ENCODE peak calls at places on chromosome 10, in four cellular contexts. One of them, this sample, is unnamed.
A peak's percentile ranks its signal among the peaks of the same experiment; 100 is the strongest.

GRCh38 chr10:124943301-124944092 is 1.6 kb downstream of the ZRANB1 start:
- DNase-seq in A549: peak; percentile 13
- DNase-seq in stomach: no peak
- DNase-seq in transverse colon: no peak
- DNase-seq in this sample: no peak

GRCh38 chr10:68049289-68050078 is 25.6 kb downstream of the HERC4 start:
- DNase-seq in transverse colon: no peak
- DNase-seq in stomach: no peak
- DNase-seq in A549: no peak
- DNase-seq in this sample: no peak

GRCh38 chr10:77681839-77682238 is 44.2 kb upstream of the KCNMA1 start:
- DNase-seq in transverse colon: no peak
- DNase-seq in A549: no peak
- DNase-seq in stomach: no peak
- DNase-seq in this sample: no peak

GRCh38 chr10:45376364-45376801 is 2.4 kb downstream of the ALOX5 start:
- DNase-seq in transverse colon: no peak
- DNase-seq in stomach: no peak
- DNase-seq in A549: no peak
- DNase-seq in this sample: no peak

GRCh38 chr10:131514454-131514853 is 202.9 kb upstream of the TCERG1L start:
- DNase-seq in stomach: no peak
- DNase-seq in transverse colon: no peak
- DNase-seq in A549: no peak
- DNase-seq in this sample: no peak

GRCh38 chr10:80204801-80205477 is 398 bp downstream of the ANXA11 start:
- DNase-seq in A549: no peak
- DNase-seq in stomach: peak; percentile 48
- DNase-seq in transverse colon: peak; percentile 47
- DNase-seq in this sample: no peak

GRCh38 chr10:102450374-102451104 is 804 bp downstream of the C10orf95 start:
- DNase-seq in stomach: peak; percentile 90
- DNase-seq in A549: peak; percentile 79
- DNase-seq in transverse colon: peak; percentile 88
- DNase-seq in this sample: peak; percentile 38

GRCh38 chr10:63260860-63261251 is 127.7 kb downstream of the NRBF2 start:
- DNase-seq in A549: no peak
- DNase-seq in transverse colon: no peak
- DNase-seq in stomach: no peak
- DNase-seq in this sample: no peak

GRCh38 chr10:101356132-101356531 is 2.2 kb downstream of the BTRC start:
- DNase-seq in A549: no peak
- DNase-seq in transverse colon: no peak
- DNase-seq in stomach: no peak
- DNase-seq in this sample: no peak

GRCh38 chr10:68684413-68684812 is 36.6 kb upstream of the CCAR1 start:
- DNase-seq in stomach: no peak
- DNase-seq in A549: no peak
- DNase-seq in transverse colon: no peak
- DNase-seq in this sample: no peak

GRCh38 chr10:91495402-91495801 is 85.3 kb downstream of the HECTD2 start:
- DNase-seq in A549: no peak
- DNase-seq in transverse colon: no peak
- DNase-seq in stomach: no peak
- DNase-seq in this sample: no peak
- TF ChIP-seq EP300 in A549: no peak
- TF ChIP-seq EP300 in transverse colon: no peak
- TF ChIP-seq EP300 in stomach: no peak
- TF ChIP-seq EP300 in this sample: no peak

GRCh38 chr10:4848341-4849041 is 22.5 kb downstream of the AKR1E2 start:
- DNase-seq in stomach: no peak
- DNase-seq in A549: peak; percentile 25
- DNase-seq in transverse colon: no peak
- DNase-seq in this sample: no peak
- TF ChIP-seq EP300 in stomach: no peak
- TF ChIP-seq EP300 in A549: no peak
- TF ChIP-seq EP300 in transverse colon: no peak
- TF ChIP-seq EP300 in this sample: no peak

GRCh38 chr10:11326241-11326640 is 285.2 kb downstream of the USP6NL start:
- DNase-seq in transverse colon: no peak
- DNase-seq in A549: no peak
- DNase-seq in stomach: no peak
- DNase-seq in this sample: no peak

GRCh38 chr10:11324761-11325321 is 286.6 kb downstream of the USP6NL start:
- DNase-seq in transverse colon: no peak
- DNase-seq in stomach: no peak
- DNase-seq in A549: no peak
- DNase-seq in this sample: no peak

GRCh38 chr10:11325817-11326216 is 285.6 kb downstream of the USP6NL start:
- DNase-seq in A549: no peak
- DNase-seq in transverse colon: no peak
- DNase-seq in stomach: no peak
- DNase-seq in this sample: no peak

GRCh38 chr10:11328264-11329054 is 283.0 kb downstream of the USP6NL start:
- DNase-seq in stomach: no peak
- DNase-seq in transverse colon: no peak
- DNase-seq in A549: no peak
- DNase-seq in this sample: no peak

DNA sequence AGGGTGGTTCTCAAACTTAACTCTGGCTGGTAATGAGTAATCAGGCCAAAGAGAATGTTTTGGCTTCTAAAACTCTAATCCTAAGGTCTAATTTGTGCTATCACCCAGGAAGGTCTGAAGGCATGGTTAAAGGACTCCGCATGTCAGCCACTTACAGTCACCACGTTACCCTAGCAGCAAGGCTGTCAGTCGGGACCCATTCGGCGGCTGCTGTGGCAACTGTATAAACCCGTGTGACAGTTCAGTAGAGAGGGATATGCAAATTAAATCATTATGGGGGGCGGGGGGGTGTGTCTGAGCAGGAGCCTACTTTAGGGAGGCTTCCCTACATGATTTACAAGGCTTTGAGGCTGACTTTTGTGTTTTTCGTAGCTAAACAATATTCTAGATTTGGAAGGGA is 284.5 kb downstream of the USP6NL start:
- DNase-seq in A549: no peak
- DNase-seq in stomach: no peak
- DNase-seq in transverse colon: no peak
- DNase-seq in this sample: no peak
- TF ChIP-seq EP300 in A549: no peak
- TF ChIP-seq EP300 in stomach: no peak
- TF ChIP-seq EP300 in transverse colon: no peak
- TF ChIP-seq EP300 in this sample: no peak

GRCh38 chr10:34786464-34786863 is 28.6 kb downstream of the PARD3 start:
- DNase-seq in stomach: no peak
- DNase-seq in A549: no peak
- DNase-seq in transverse colon: no peak
- DNase-seq in this sample: no peak

GRCh38 chr10:34776090-34776690 is 38.9 kb downstream of the PARD3 start:
- DNase-seq in stomach: no peak
- DNase-seq in A549: no peak
- DNase-seq in transverse colon: no peak
- DNase-seq in this sample: no peak

GRCh38 chr10:34780818-34781380 is 34.2 kb downstream of the PARD3 start:
- DNase-seq in A549: no peak
- DNase-seq in stomach: no peak
- DNase-seq in transverse colon: no peak
- DNase-seq in this sample: no peak

GRCh38 chr10:34781709-34782108 is 33.4 kb downstream of the PARD3 start:
- DNase-seq in A549: no peak
- DNase-seq in stomach: no peak
- DNase-seq in transverse colon: no peak
- DNase-seq in this sample: no peak
- TF ChIP-seq EP300 in A549: no peak
- TF ChIP-seq EP300 in stomach: no peak
- TF ChIP-seq EP300 in transverse colon: no peak
- TF ChIP-seq EP300 in this sample: no peak

DNA sequence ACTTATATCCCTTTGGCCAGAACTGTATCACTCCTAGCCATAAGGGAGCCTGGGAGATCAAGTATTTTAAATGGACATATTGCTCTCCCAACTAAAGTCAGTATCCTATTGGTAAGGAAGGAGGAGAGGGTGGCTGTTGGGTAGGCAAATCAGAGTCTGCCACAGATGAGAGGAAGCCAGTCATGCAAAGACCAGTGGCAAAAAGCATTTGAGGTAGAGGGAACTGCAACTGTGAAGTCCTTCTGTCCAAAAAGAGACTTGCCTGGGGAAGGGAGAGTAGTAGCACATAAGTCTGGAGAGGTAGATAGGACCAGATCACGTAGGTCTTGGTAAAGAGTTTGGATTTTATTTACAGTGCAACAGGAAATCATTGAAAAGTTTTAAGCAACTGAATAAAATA is 8.8 kb upstream of the CCNJ start:
- DNase-seq in A549: no peak
- DNase-seq in stomach: no peak
- DNase-seq in transverse colon: no peak
- DNase-seq in this sample: no peak
- TF ChIP-seq EP300 in A549: no peak
- TF ChIP-seq EP300 in stomach: no peak
- TF ChIP-seq EP300 in transverse colon: no peak
- TF ChIP-seq EP300 in this sample: no peak

This sample was measured in tibial nerve.